ENCODE peak calls at places on chromosomes 13 and 19, in ten cellular contexts. R, A, E, S, M, W, O, L, V and U are unnamed samples.

GRCh38 chr13:59625121-59625520 is 538.6 kb downstream of the DIAPH3 start:
- DNase-seq in A (no peak), E (no peak), W (no peak), L (no peak), M (no peak), S (no peak), O (no peak), V (no peak), R (no peak), U (no peak)

GRCh38 chr19:4390017-4390861 is 10.1 kb downstream of the SH3GL1 start:
- DNase-seq in V (no peak), S (no peak), E (peak), W (no peak), M (peak), L (peak), A (no peak), R (no peak), O (peak), U (no peak)

GRCh38 chr13:24627090-24627714 is 53.0 kb upstream of the ATP12A start:
- DNase-seq in A (peak), L (no peak), R (no peak), E (no peak), V (peak), W (no peak), M (peak), S (no peak), O (no peak), U (no peak)

GRCh38 chr13:98778749-98779148 is 26.3 kb upstream of the SLC15A1 start:
- DNase-seq in A (no peak), S (no peak), V (no peak), O (no peak), M (no peak), E (no peak), W (no peak), L (no peak), R (no peak), U (no peak)

GRCh38 chr13:62875118-62875640 is 1459.5 kb upstream of the PCDH20 start:
- DNase-seq in R (no peak), A (no peak), O (no peak), M (peak), V (no peak), W (no peak), S (no peak), E (no peak), L (no peak), U (no peak)

GRCh38 chr13:38888309-38888708 is 102.3 kb downstream of the STOML3 start:
- DNase-seq in L (no peak), S (peak), V (no peak), M (peak), A (no peak), W (no peak), R (no peak), E (no peak), O (no peak), U (no peak)

GRCh38 chr13:21541271-21541670 is 62.7 kb downstream of the MICU2 start:
- DNase-seq in O (no peak), A (no peak), M (no peak), S (no peak), E (no peak), R (no peak), V (no peak), L (no peak), W (no peak), U (no peak)

GRCh38 chr19:47097396-47098217 is 16.0 kb downstream of the ZC3H4 start:
- DNase-seq in V (peak), W (no peak), R (no peak), L (peak), A (no peak), S (no peak), M (no peak), E (no peak), O (peak), U (no peak)

GRCh38 chr19:13961826-13962737 is 9.8 kb downstream of the DCAF15 start:
- DNase-seq in A (no peak), V (no peak), R (no peak), E (no peak), M (peak), W (no peak), O (no peak), S (no peak), L (peak), U (no peak)

DNA sequence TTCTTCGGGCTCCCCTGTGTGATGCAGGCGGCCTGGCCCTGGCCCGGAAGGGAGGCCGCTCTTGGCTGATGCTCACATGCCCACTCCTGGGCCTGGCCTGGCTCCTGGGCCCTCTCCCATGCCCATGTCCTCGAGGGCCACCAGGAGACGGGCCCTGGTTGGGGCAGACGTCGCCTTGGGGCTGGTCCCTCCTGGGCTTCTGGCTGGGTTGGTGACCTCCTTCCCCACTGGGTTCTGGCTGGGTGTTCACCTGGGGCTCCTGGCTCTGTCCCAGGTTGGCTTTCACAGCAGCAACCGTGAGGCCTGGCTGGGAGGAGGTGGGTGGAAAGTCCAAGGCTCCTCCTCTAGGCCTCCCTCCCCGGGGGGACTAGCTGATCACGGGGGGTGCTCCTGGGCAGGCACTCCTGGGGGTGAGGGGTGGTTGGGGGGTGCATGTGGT is 15.5 kb upstream of the SLC7A10 start:
- DNase-seq in V (no peak), S (no peak), L (no peak), O (no peak), M (no peak), R (no peak), E (peak), A (no peak), W (no peak), U (no peak)
- H3K4me3 ChIP-seq in V (no peak), S (no peak), L (no peak), O (no peak), M (no peak), R (no peak), E (peak), A (no peak), W (no peak), U (no peak)

GRCh38 chr19:11797491-11797890 is 832 bp upstream of the ZNF491 start:
- DNase-seq in W (peak), O (peak), L (peak), S (peak), A (peak), R (peak), M (peak), E (peak), V (peak), U (peak)

GRCh38 chr19:11792942-11793341 is 5.4 kb upstream of the ZNF491 start:
- DNase-seq in A (no peak), E (no peak), O (no peak), V (no peak), R (no peak), S (no peak), W (no peak), M (no peak), L (no peak), U (no peak)

GRCh38 chr19:11798391-11799296 is at the start of gene ZNF491:
- DNase-seq in E (peak), W (peak), M (peak), A (no peak), L (peak), V (peak), O (peak), S (peak), R (peak), U (peak)
- TF ChIP-seq CTCF in E (no peak), W (peak), M (peak), A (no peak), L (peak), V (no peak), O (no peak), S (no peak), R (no peak), U (peak)

DNA sequence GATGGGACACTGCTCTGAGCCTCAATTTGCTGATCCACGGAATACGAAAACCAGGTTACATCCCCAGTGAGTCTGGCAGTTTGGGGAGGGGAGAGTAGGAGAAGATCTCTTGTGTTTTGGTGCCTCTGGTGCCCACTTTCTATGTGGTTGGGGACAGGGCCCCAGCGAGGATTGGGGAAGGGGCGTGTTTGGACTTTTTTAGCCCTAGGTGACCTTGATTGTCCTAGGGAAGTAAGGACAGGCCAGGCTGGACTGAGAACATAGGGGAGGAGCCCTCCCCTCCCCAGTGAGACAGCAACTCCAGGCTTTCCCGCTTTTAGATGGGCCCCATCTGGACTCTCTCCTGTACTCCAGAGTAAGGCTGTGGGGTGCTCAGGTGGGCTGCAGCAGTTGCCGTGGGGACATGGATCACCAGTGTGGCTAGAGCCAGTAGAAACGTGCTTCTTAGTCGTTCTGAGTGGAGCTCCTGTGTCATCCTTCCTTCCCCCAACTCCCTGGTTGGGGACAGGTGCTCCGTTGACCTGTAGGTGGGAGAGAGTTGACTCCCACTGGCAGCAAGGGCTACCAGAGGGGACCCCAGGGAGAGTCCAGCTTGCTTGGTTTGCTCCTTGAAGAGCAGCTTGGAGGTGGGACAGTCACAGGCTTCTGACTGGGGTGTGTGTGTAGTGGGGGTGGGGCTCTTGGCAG is 4.3 kb downstream of the EGLN2 start:
- DNase-seq in V (no peak), S (no peak), R (no peak), L (no peak), O (no peak), E (no peak), W (no peak), A (no peak), M (no peak), U (no peak)
- H3K4me3 ChIP-seq in V (no peak), S (peak), R (peak), L (peak), O (peak), E (no peak), W (peak), A (no peak), M (peak), U (no peak)

GRCh38 chr13:49436890-49437289 is 7.0 kb downstream of the CAB39L start:
- DNase-seq in M (peak), L (peak), A (peak), V (no peak), R (peak), E (no peak), S (no peak), O (peak), W (no peak), U (no peak)
- TF ChIP-seq CTCF in M (no peak), L (peak), A (peak), V (no peak), R (no peak), E (peak), S (no peak), O (peak), W (no peak), U (peak)

GRCh38 chr13:87820221-87820620 is 149.1 kb downstream of the SLITRK5 start:
- DNase-seq in A (no peak), M (no peak), L (no peak), S (no peak), V (no peak), O (no peak), R (no peak), E (no peak), W (no peak), U (no peak)
- H3K4me3 ChIP-seq in A (no peak), M (no peak), L (no peak), S (no peak), V (no peak), O (no peak), R (no peak), E (no peak), W (no peak), U (no peak)

GRCh38 chr19:52993342-52994178 is 20.2 kb upstream of the ERVV-1 start:
- DNase-seq in V (peak), O (peak), M (peak), R (peak), W (peak), E (peak), A (peak), S (no peak), L (peak), U (peak)
- TF ChIP-seq CTCF in V (peak), O (peak), M (peak), R (peak), W (peak), E (peak), A (no peak), S (peak), L (peak), U (peak)

DNA sequence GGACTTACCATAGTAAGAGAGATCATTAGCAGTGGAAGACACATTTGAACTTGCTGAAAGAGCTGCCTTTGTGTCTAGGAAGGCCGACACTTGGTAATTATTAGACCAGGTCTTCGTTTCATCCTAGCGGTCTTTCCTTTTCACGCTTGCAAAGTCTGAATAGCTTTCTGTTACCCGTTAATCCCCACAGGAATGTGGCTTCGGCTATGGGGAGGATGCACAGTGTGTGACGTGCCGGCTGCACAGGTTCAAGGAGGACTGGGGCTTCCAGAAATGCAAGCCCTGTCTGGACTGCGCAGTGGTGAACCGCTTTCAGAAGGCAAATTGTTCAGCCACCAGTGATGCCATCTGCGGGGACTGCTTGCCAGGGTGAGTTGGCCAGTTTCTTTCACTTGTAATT is 45.5 kb downstream of the TNFRSF19 start:
- DNase-seq in M (no peak), S (no peak), A (no peak), W (no peak), E (no peak), V (no peak), L (no peak), O (no peak), R (no peak), U (no peak)
- H3K4me3 ChIP-seq in M (no peak), S (no peak), A (no peak), W (no peak), E (no peak), V (no peak), L (no peak), O (no peak), R (no peak), U (no peak)

GRCh38 chr13:43159007-43159406 is 135.6 kb downstream of the DNAJC15 start:
- DNase-seq in M (peak), R (no peak), V (no peak), E (no peak), O (no peak), S (peak), L (no peak), W (no peak), A (no peak), U (no peak)
- TF ChIP-seq CTCF in M (peak), R (no peak), V (no peak), E (no peak), O (no peak), S (peak), L (no peak), W (no peak), A (no peak), U (no peak)

GRCh38 chr19:58416631-58417030 is 8.2 kb downstream of the ZNF584 start:
- DNase-seq in S (no peak), V (no peak), L (no peak), O (no peak), W (no peak), A (no peak), M (no peak), R (no peak), E (no peak), U (no peak)

GRCh38 chr19:58417071-58417470 is 8.6 kb downstream of the ZNF584 start:
- DNase-seq in V (no peak), M (no peak), O (no peak), A (no peak), R (no peak), S (no peak), L (no peak), E (no peak), W (no peak), U (no peak)
- H3K4me3 ChIP-seq in V (no peak), M (no peak), O (no peak), A (no peak), R (no peak), S (no peak), L (no peak), E (no peak), W (no peak), U (no peak)